ENCODE peak calls at places on chromosomes 11 and 22, in six cellular contexts. One of them, this sample, is unnamed. For H3K9me3, the result is how much of the 10 kb centered on the place peaks cover.

GRCh38 chr22:35066768-35067167 is 810 bp downstream of the ISX start:
- DNase-seq in lung: no peak
- DNase-seq in MG63: no peak
- DNase-seq in HCT116: no peak
- DNase-seq in CD8-positive, alpha-beta T cell: no peak
- DNase-seq in stomach: no peak
- DNase-seq in this sample: no peak

GRCh38 chr22:19046719-19047609 is 75.2 kb downstream of the DGCR2 start:
- DNase-seq in lung: no peak
- DNase-seq in stomach: no peak
- DNase-seq in MG63: no peak
- DNase-seq in CD8-positive, alpha-beta T cell: no peak
- DNase-seq in HCT116: no peak
- DNase-seq in this sample: no peak

GRCh38 chr11:73950869-73951710 is at the start of gene DNAJB13:
- DNase-seq in HCT116: peak
- DNase-seq in MG63: peak
- DNase-seq in lung: peak
- DNase-seq in stomach: peak
- DNase-seq in CD8-positive, alpha-beta T cell: no peak
- DNase-seq in this sample: peak

GRCh38 chr11:17719028-17719939 is at the start of gene MYOD1:
- DNase-seq in stomach: no peak
- DNase-seq in CD8-positive, alpha-beta T cell: no peak
- DNase-seq in MG63: no peak
- DNase-seq in lung: no peak
- DNase-seq in HCT116: no peak
- DNase-seq in this sample: no peak

GRCh38 chr11:35804446-35805040 is 139.3 kb upstream of the LDLRAD3 start:
- DNase-seq in HCT116: no peak
- DNase-seq in CD8-positive, alpha-beta T cell: no peak
- DNase-seq in lung: no peak
- DNase-seq in MG63: no peak
- DNase-seq in stomach: no peak
- DNase-seq in this sample: no peak

GRCh38 chr22:40244586-40244985 is 66.9 kb downstream of the TNRC6B start:
- DNase-seq in stomach: no peak
- DNase-seq in lung: no peak
- DNase-seq in CD8-positive, alpha-beta T cell: no peak
- DNase-seq in MG63: no peak
- DNase-seq in HCT116: no peak
- DNase-seq in this sample: no peak

GRCh38 chr22:39431821-39432251 is 25.0 kb upstream of the MGAT3 start:
- DNase-seq in CD8-positive, alpha-beta T cell: no peak
- DNase-seq in stomach: no peak
- DNase-seq in HCT116: no peak
- DNase-seq in MG63: no peak
- DNase-seq in lung: no peak
- DNase-seq in this sample: no peak

GRCh38 chr11:20429216-20429615 is 41.7 kb downstream of the PRMT3 start:
- DNase-seq in stomach: no peak
- DNase-seq in lung: no peak
- DNase-seq in MG63: no peak
- DNase-seq in HCT116: no peak
- DNase-seq in CD8-positive, alpha-beta T cell: no peak
- DNase-seq in this sample: no peak

GRCh38 chr11:35247428-35247827 is 108.5 kb downstream of the CD44 start:
- DNase-seq in CD8-positive, alpha-beta T cell: peak
- DNase-seq in MG63: no peak
- DNase-seq in stomach: peak
- DNase-seq in lung: no peak
- DNase-seq in HCT116: no peak
- DNase-seq in this sample: no peak

GRCh38 chr11:133582731-133583130 is 50.4 kb upstream of the OPCML start:
- DNase-seq in CD8-positive, alpha-beta T cell: no peak
- DNase-seq in MG63: no peak
- DNase-seq in HCT116: no peak
- DNase-seq in lung: no peak
- DNase-seq in stomach: no peak
- DNase-seq in this sample: no peak

GRCh38 chr11:125494987-125495725 is 909 bp downstream of the FEZ1 start:
- DNase-seq in MG63: peak
- DNase-seq in CD8-positive, alpha-beta T cell: peak
- DNase-seq in lung: no peak
- DNase-seq in stomach: no peak
- DNase-seq in HCT116: no peak
- DNase-seq in this sample: peak

GRCh38 chr22:30210235-30210831 is 36.2 kb downstream of the LIF start:
- DNase-seq in CD8-positive, alpha-beta T cell: no peak
- DNase-seq in lung: no peak
- DNase-seq in HCT116: peak
- DNase-seq in MG63: peak
- DNase-seq in stomach: peak
- DNase-seq in this sample: no peak

GRCh38 chr11:86138958-86139357 is 70.1 kb upstream of the PICALM start:
- DNase-seq in CD8-positive, alpha-beta T cell: peak
- DNase-seq in MG63: no peak
- DNase-seq in stomach: no peak
- DNase-seq in HCT116: no peak
- DNase-seq in lung: no peak
- DNase-seq in this sample: peak

GRCh38 chr11:95522871-95523270 is 266.7 kb downstream of the FAM76B start:
- DNase-seq in MG63: peak
- DNase-seq in HCT116: no peak
- DNase-seq in stomach: no peak
- DNase-seq in lung: no peak
- DNase-seq in CD8-positive, alpha-beta T cell: no peak
- DNase-seq in this sample: no peak

GRCh38 chr11:75262961-75263852 is 22.6 kb downstream of the TPBGL start:
- DNase-seq in lung: no peak
- DNase-seq in MG63: no peak
- DNase-seq in CD8-positive, alpha-beta T cell: peak
- DNase-seq in stomach: no peak
- DNase-seq in HCT116: no peak
- DNase-seq in this sample: no peak

GRCh38 chr11:120316880-120317688 is 8.0 kb upstream of the TLCD5 start:
- DNase-seq in CD8-positive, alpha-beta T cell: no peak
- DNase-seq in MG63: no peak
- DNase-seq in lung: peak
- DNase-seq in HCT116: no peak
- DNase-seq in stomach: peak
- DNase-seq in this sample: no peak

GRCh38 chr11:88414981-88415391 is 77.5 kb upstream of the CTSC start:
- DNase-seq in CD8-positive, alpha-beta T cell: peak
- DNase-seq in stomach: no peak
- DNase-seq in HCT116: no peak
- DNase-seq in MG63: no peak
- DNase-seq in lung: no peak
- DNase-seq in this sample: no peak

GRCh38 chr11:1640076-1640946 is 10.7 kb downstream of the KRTAP5-5 start:
- DNase-seq in MG63: peak
- DNase-seq in stomach: peak
- DNase-seq in HCT116: no peak
- DNase-seq in CD8-positive, alpha-beta T cell: no peak
- DNase-seq in lung: no peak
- DNase-seq in this sample: peak

GRCh38 chr11:5258543-5259262 is 4.1 kb upstream of the HBG2 start:
- DNase-seq in lung: no peak
- DNase-seq in MG63: no peak
- DNase-seq in CD8-positive, alpha-beta T cell: no peak
- DNase-seq in HCT116: no peak
- DNase-seq in stomach: no peak
- DNase-seq in this sample: no peak

GRCh38 chr22:31439805-31440204 is 40.4 kb downstream of the DRG1 start:
- DNase-seq in CD8-positive, alpha-beta T cell: no peak
- DNase-seq in lung: no peak
- DNase-seq in HCT116: no peak
- DNase-seq in stomach: no peak
- DNase-seq in MG63: no peak
- DNase-seq in this sample: no peak

GRCh38 chr11:128548655-128549255 is 38.6 kb downstream of the ETS1 start:
- DNase-seq in stomach: peak
- DNase-seq in CD8-positive, alpha-beta T cell: peak
- DNase-seq in MG63: peak
- DNase-seq in lung: peak
- DNase-seq in HCT116: no peak
- DNase-seq in this sample: peak

GRCh38 chr11:71986131-71986530 is 12.6 kb upstream of the IL18BP start:
- DNase-seq in CD8-positive, alpha-beta T cell: no peak
- DNase-seq in stomach: no peak
- DNase-seq in lung: no peak
- DNase-seq in MG63: no peak
- DNase-seq in HCT116: no peak
- DNase-seq in this sample: no peak

GRCh38 chr11:121560251-121560650 is 107.5 kb upstream of the SORL1-AS1 start:
- DNase-seq in stomach: no peak
- DNase-seq in lung: no peak
- DNase-seq in CD8-positive, alpha-beta T cell: no peak
- DNase-seq in HCT116: no peak
- DNase-seq in MG63: no peak
- DNase-seq in this sample: no peak

GRCh38 chr11:72975778-72976520 is 161.7 kb downstream of the ATG16L2 start:
- DNase-seq in HCT116: no peak
- DNase-seq in MG63: no peak
- DNase-seq in CD8-positive, alpha-beta T cell: no peak
- DNase-seq in stomach: no peak
- DNase-seq in lung: no peak
- DNase-seq in this sample: peak

GRCh38 chr11:78325274-78325781 is 92.3 kb downstream of the GAB2 start:
- DNase-seq in CD8-positive, alpha-beta T cell: no peak
- DNase-seq in MG63: no peak
- DNase-seq in stomach: no peak
- DNase-seq in HCT116: no peak
- DNase-seq in lung: no peak
- DNase-seq in this sample: no peak

GRCh38 chr11:66727883-66728759 is 895 bp downstream of the SPTBN2 start:
- DNase-seq in MG63: peak
- DNase-seq in HCT116: no peak
- DNase-seq in stomach: no peak
- DNase-seq in CD8-positive, alpha-beta T cell: no peak
- DNase-seq in lung: no peak
- DNase-seq in this sample: peak

GRCh38 chr11:12808519-12808918 is 134.3 kb downstream of the TEAD1 start:
- DNase-seq in MG63: no peak
- DNase-seq in CD8-positive, alpha-beta T cell: no peak
- DNase-seq in lung: no peak
- DNase-seq in HCT116: no peak
- DNase-seq in stomach: no peak
- DNase-seq in this sample: no peak

GRCh38 chr11:129230006-129230405 is 37.9 kb upstream of the ARHGAP32 start:
- DNase-seq in stomach: no peak
- DNase-seq in HCT116: no peak
- DNase-seq in lung: no peak
- DNase-seq in MG63: no peak
- DNase-seq in CD8-positive, alpha-beta T cell: no peak
- DNase-seq in this sample: peak

GRCh38 chr11:41879186-41879738 is 419.8 kb upstream of the LRRC4C start:
- DNase-seq in CD8-positive, alpha-beta T cell: no peak
- DNase-seq in lung: no peak
- DNase-seq in MG63: peak
- DNase-seq in stomach: no peak
- DNase-seq in HCT116: no peak
- DNase-seq in this sample: no peak

GRCh38 chr11:129278586-129279319 is 86.6 kb upstream of the ARHGAP32 start:
- DNase-seq in stomach: no peak
- DNase-seq in lung: no peak
- DNase-seq in MG63: peak
- DNase-seq in HCT116: no peak
- DNase-seq in CD8-positive, alpha-beta T cell: no peak
- DNase-seq in this sample: peak

GRCh38 chr11:63505857-63506528 is at the start of gene LGALS12:
- DNase-seq in stomach: no peak
- DNase-seq in CD8-positive, alpha-beta T cell: no peak
- DNase-seq in lung: no peak
- DNase-seq in HCT116: no peak
- DNase-seq in MG63: peak
- DNase-seq in this sample: no peak
- H3K4me3 ChIP-seq in stomach: no peak
- H3K4me3 ChIP-seq in CD8-positive, alpha-beta T cell: no peak
- H3K4me3 ChIP-seq in lung: no peak
- H3K4me3 ChIP-seq in HCT116: no peak
- H3K4me3 ChIP-seq in MG63: no peak
- H3K4me3 ChIP-seq in this sample: peak

GRCh38 chr22:49489821-49490220 is 337.9 kb downstream of the BRD1 start:
- DNase-seq in CD8-positive, alpha-beta T cell: no peak
- DNase-seq in HCT116: no peak
- DNase-seq in MG63: no peak
- DNase-seq in stomach: no peak
- DNase-seq in lung: no peak
- DNase-seq in this sample: no peak
- H3K9me3 ChIP-seq in CD8-positive, alpha-beta T cell: under half
- H3K9me3 ChIP-seq in HCT116: under half
- H3K9me3 ChIP-seq in MG63: under half
- H3K9me3 ChIP-seq in stomach: under half
- H3K9me3 ChIP-seq in lung: under half
- H3K9me3 ChIP-seq in this sample: under half

DNA sequence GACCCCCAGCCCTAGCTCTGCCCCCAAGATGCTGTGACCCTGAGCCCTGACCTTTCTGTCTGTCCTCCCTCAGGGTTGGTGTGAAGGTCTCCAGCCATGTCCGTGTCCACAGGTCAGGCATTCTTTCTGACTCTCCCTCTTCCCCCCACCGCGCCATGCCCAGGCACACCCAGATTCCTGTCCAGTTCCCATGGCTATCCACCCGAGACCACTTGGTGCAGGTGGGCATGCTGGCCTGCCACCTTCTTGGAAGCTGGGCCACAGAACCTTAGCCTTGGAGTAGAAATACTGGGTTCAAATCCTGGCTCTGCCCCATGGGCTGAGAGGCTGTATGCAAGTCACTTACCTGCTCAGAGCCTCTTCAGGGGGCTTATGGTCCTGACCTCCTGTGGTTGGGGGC is 2.3 kb upstream of the PLCB3 start:
- DNase-seq in stomach: no peak
- DNase-seq in MG63: no peak
- DNase-seq in CD8-positive, alpha-beta T cell: no peak
- DNase-seq in lung: no peak
- DNase-seq in HCT116: no peak
- DNase-seq in this sample: no peak
- H3K4me3 ChIP-seq in stomach: no peak
- H3K4me3 ChIP-seq in MG63: no peak
- H3K4me3 ChIP-seq in CD8-positive, alpha-beta T cell: no peak
- H3K4me3 ChIP-seq in lung: no peak
- H3K4me3 ChIP-seq in HCT116: no peak
- H3K4me3 ChIP-seq in this sample: no peak

DNA sequence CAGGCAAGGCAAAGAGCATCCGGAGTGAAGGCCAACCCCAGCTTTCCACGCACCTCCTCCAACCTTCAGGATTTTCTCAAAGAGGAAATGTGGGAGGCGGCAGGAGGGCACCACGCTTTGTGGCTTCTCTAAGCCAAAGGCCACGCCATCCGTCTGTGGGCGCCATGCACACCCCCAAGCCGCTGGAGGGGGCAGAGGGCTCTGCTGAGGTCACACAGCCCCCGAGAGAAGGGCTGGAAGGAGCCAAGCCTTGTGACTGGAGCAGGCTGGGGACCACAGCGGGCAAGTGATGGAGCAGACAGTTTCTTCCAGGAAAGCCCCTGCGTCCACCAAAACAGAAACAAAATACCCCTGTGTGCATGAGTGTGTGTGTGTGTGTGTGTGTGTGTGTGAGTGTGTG is 527.4 kb downstream of the BRD1 start:
- DNase-seq in HCT116: no peak
- DNase-seq in lung: no peak
- DNase-seq in CD8-positive, alpha-beta T cell: peak
- DNase-seq in stomach: no peak
- DNase-seq in MG63: no peak
- DNase-seq in this sample: no peak
- H3K9me3 ChIP-seq in HCT116: under half
- H3K9me3 ChIP-seq in lung: under half
- H3K9me3 ChIP-seq in CD8-positive, alpha-beta T cell: under half
- H3K9me3 ChIP-seq in stomach: under half
- H3K9me3 ChIP-seq in MG63: under half
- H3K9me3 ChIP-seq in this sample: under half